ENCODE peak calls at places on chromosomes 11 and 22, in five cellular contexts. D, B, Q, F and I are unnamed samples.
A peak's percentile ranks its signal among the peaks of the same experiment; 100 is the strongest.

GRCh38 chr11:134224710-134225662 is 515 bp downstream of the VPS26B start:
- DNase-seq in D (peak; percentile 39), B (peak; percentile 38), Q (no peak), F (no peak), I (no peak)

GRCh38 chr11:77479746-77480352 is 6.0 kb upstream of the PAK1 start:
- DNase-seq in D (no peak), B (peak; percentile 56), Q (no peak), F (no peak), I (no peak)

GRCh38 chr11:27861706-27862430 is 161.6 kb upstream of the BDNF start:
- DNase-seq in D (no peak), B (no peak), Q (peak; percentile 94), F (no peak), I (no peak)

GRCh38 chr22:43488031-43488892 is 76.4 kb downstream of the MPPED1 start:
- DNase-seq in D (no peak), B (peak; percentile 35), Q (no peak), F (no peak), I (no peak)

GRCh38 chr22:46734830-46735453 is 3.1 kb downstream of the CERK start:
- DNase-seq in D (peak; percentile 88), B (no peak), Q (no peak), F (no peak), I (no peak)

GRCh38 chr11:107606122-107606521 is 15.2 kb downstream of the ELMOD1 start:
- DNase-seq in D (no peak), B (peak; percentile 46), Q (no peak), F (no peak), I (no peak)

GRCh38 chr11:36056160-36056751 is 112.4 kb downstream of the LDLRAD3 start:
- DNase-seq in D (no peak), B (peak; percentile 73), Q (no peak), F (no peak), I (no peak)

GRCh38 chr22:49590381-49590780 is 237.3 kb downstream of the BRD1 start:
- DNase-seq in D (no peak), B (no peak), Q (no peak), F (no peak), I (no peak)

GRCh38 chr11:71070490-71071455 is 181.6 kb downstream of the SHANK2 start:
- DNase-seq in D (no peak), B (no peak), Q (no peak), F (no peak), I (no peak)

GRCh38 chr11:127017482-127017881 is 16.9 kb upstream of the KIRREL3 start:
- DNase-seq in D (no peak), B (peak; percentile 67), Q (peak; percentile 84), F (no peak), I (no peak)

GRCh38 chr22:44190381-44190976 is 9.8 kb downstream of the PARVG start:
- DNase-seq in D (no peak), B (no peak), Q (no peak), F (no peak), I (no peak)

GRCh38 chr11:111573821-111574249 is 28.4 kb upstream of the SIK2 start:
- DNase-seq in D (no peak), B (no peak), Q (no peak), F (no peak), I (no peak)

GRCh38 chr11:74820763-74821162 is 72.1 kb downstream of the RNF169 start:
- DNase-seq in D (no peak), B (peak; percentile 40), Q (peak; percentile 96), F (no peak), I (no peak)

GRCh38 chr11:111944651-111945051 is 7.5 kb downstream of the DIXDC1 start:
- DNase-seq in D (no peak), B (no peak), Q (peak; percentile 97), F (no peak), I (no peak)

GRCh38 chr11:68798221-68798813 is 43.4 kb downstream of the CPT1A start:
- DNase-seq in D (peak; percentile 37), B (peak; percentile 68), Q (no peak), F (peak; percentile 23), I (peak; percentile 48)

GRCh38 chr22:44085743-44086741 is 61.9 kb downstream of the PARVB start:
- DNase-seq in D (peak; percentile 59), B (peak; percentile 66), Q (peak; percentile 60), F (peak; percentile 10), I (peak; percentile 29)

GRCh38 chr11:34182921-34183685 is 77.7 kb downstream of the NAT10 start:
- DNase-seq in D (no peak), B (no peak), Q (no peak), F (no peak), I (no peak)

GRCh38 chr11:34182425-34182824 is 77.0 kb downstream of the NAT10 start:
- DNase-seq in D (no peak), B (no peak), Q (no peak), F (no peak), I (no peak)

GRCh38 chr11:34181254-34181653 is 75.8 kb downstream of the NAT10 start:
- DNase-seq in D (no peak), B (no peak), Q (no peak), F (no peak), I (no peak)

GRCh38 chr11:34180045-34180813 is 74.8 kb downstream of the NAT10 start:
- DNase-seq in D (no peak), B (no peak), Q (no peak), F (no peak), I (no peak)

DNA sequence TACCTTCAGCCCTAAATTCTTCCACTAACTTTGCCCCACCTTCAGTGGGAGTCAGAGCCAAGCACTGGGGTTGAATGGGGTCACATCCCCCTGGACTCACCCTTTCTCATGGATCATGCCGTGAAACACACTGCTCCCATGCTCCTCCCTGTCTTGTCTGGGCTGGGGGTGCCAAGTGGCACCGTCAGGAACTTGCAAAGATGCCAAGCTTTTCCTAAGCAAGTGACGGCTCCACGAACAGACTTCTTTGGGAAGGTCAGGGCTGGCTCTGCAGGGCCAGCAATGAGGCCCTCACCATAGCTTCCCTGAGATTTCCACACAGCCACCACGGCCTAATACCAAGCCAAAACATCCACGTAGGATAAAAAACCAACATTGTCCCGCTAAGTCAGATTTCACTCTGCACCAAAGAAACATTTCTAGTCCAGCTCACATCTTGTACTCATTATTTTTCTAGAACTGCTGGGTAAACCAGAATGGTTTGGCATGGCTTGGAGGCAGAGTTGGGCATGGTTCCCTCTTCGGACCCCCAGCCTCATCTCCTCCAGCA is 76.5 kb downstream of the NAT10 start:
- DNase-seq in D (no peak), B (no peak), Q (no peak), F (no peak), I (no peak)
- H3K4me1 ChIP-seq in D (no peaks in the 10 kb centered on the region), B (peaks cover 7% of the 10 kb centered on the region), Q (peaks cover 9% of the 10 kb centered on the region), F (peaks cover 7% of the 10 kb centered on the region), I (peaks cover 4% of the 10 kb centered on the region)

DNA sequence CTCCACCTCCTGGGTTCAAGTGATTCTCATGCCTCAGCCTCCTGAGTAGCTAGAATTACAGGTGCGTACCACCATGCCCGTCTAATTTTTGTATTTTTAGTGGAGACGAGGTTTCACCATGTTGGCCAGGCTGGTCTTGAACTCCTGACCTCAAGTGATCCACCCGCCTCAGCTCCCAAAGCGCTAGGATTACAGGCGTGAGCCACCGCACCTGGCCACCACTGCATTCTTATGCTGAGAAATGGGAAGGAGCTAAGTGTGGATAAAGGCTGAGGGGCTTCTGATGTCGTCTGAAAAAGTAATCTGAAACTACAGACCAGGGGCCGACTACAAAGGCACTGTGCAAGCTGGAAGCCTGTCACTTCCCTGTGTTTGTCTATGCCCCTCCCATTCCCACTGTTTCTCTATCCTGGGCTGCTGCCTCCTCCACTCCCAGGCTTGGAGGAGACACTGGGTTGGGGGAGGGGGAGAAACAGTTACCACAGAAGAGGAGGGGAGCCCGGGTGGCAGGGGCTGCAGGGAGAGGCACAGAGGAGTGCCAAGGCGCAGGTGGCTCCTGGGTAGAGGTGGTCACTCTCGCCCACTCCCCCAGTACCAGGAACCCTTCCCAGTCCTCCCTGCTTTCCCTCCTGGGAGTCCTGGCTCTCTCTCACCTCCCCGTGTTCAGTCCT is 2.9 kb upstream of the MTA2 start:
- DNase-seq in D (no peak), B (peak; percentile 67), Q (no peak), F (no peak), I (no peak)
- H3K27ac ChIP-seq in D (no peak overlapping the region), B (no peak overlapping the region), Q (no peak overlapping the region), F (no peak overlapping the region), I (no peak overlapping the region)

DNA sequence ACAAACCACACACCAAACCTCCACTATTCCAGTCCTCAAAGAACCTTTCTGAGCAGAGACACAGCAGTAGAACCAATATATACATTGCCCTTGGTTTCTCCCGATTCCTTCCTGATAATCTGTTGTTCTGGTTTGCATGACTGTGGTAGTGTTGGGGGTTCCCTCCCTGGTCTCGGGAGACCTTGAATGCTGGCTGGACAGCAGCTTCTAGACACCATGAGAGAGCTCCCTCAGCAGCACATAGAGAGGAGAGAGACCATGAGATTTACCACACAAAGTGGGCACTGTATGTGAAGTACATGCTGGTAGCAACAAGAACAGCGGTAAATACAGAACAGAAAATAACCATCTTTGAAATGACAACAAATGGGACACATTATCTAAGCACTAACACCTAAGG is 2.6 kb downstream of the C11orf91 start:
- DNase-seq in D (no peak), B (no peak), Q (no peak), F (no peak), I (no peak)
- H3K4me1 ChIP-seq in D (peaks cover 18% of the 10 kb centered on the region), B (peaks cover 6% of the 10 kb centered on the region), Q (peaks cover 58% of the 10 kb centered on the region), F (peaks cover 4% of the 10 kb centered on the region), I (peaks cover 4% of the 10 kb centered on the region)

GRCh38 chr22:31244943-31245451 is 32.9 kb downstream of the LIMK2 start:
- DNase-seq in D (no peak), B (no peak), Q (no peak), F (no peak), I (no peak)

GRCh38 chr22:31246687-31247086 is 34.6 kb downstream of the LIMK2 start:
- DNase-seq in D (no peak), B (no peak), Q (no peak), F (no peak), I (no peak)

GRCh38 chr22:31248138-31248745 is 36.1 kb downstream of the LIMK2 start:
- DNase-seq in D (peak; percentile 53), B (peak; percentile 96), Q (peak; percentile 94), F (peak; percentile 67), I (no peak)

GRCh38 chr22:31248965-31249940 is 37.2 kb downstream of the LIMK2 start:
- DNase-seq in D (no peak), B (no peak), Q (peak; percentile 44), F (no peak), I (no peak)

GRCh38 chr22:31247726-31248125 is 35.6 kb downstream of the LIMK2 start:
- DNase-seq in D (no peak), B (no peak), Q (no peak), F (no peak), I (no peak)
- H3K27ac ChIP-seq in D (no peak overlapping the region), B (no peak overlapping the region), Q (peak overlapping the region; percentile 14), F (no peak overlapping the region), I (no peak overlapping the region)

GRCh38 chr11:926341-926916 is 759 bp downstream of the AP2A2 start:
- DNase-seq in D (no peak), B (peak; percentile 64), Q (peak; percentile 59), F (no peak), I (no peak)
- H3K4me1 ChIP-seq in D (peaks cover 18% of the 10 kb centered on the region), B (no peaks in the 10 kb centered on the region), Q (no peaks in the 10 kb centered on the region), F (peaks cover 5% of the 10 kb centered on the region), I (peaks cover 1% of the 10 kb centered on the region)

GRCh38 chr11:11850668-11851067 is 8.9 kb downstream of the USP47 start:
- DNase-seq in D (no peak), B (no peak), Q (no peak), F (no peak), I (no peak)

GRCh38 chr11:11847082-11847481 is 5.3 kb downstream of the USP47 start:
- DNase-seq in D (no peak), B (no peak), Q (no peak), F (no peak), I (no peak)

GRCh38 chr11:11845066-11845465 is 3.3 kb downstream of the USP47 start:
- DNase-seq in D (no peak), B (peak; percentile 56), Q (no peak), F (no peak), I (no peak)

GRCh38 chr11:11845551-11845950 is 3.8 kb downstream of the USP47 start:
- DNase-seq in D (no peak), B (no peak), Q (peak; percentile 17), F (no peak), I (no peak)

GRCh38 chr11:11849127-11849746 is 7.5 kb downstream of the USP47 start:
- DNase-seq in D (peak; percentile 74), B (peak; percentile 88), Q (peak; percentile 51), F (no peak), I (no peak)
- H3K27ac ChIP-seq in D (no peak overlapping the region), B (no peak overlapping the region), Q (no peak overlapping the region), F (no peak overlapping the region), I (no peak overlapping the region)